ENCODE peak calls at places on chromosomes 3 and 15, in five cellular contexts. V is tibial nerve, E is ascending aorta, F is fibroblast of lung, G is thoracic aorta. U is an unnamed sample.

GRCh38 chr3:42725454-42725853 is 22.9 kb upstream of the HHATL start:
- DNase-seq in G (no peak), E (no peak), F (no peak), V (no peak), U (no peak)

GRCh38 chr15:90599639-90600038 is 69.9 kb downstream of the CRTC3 start:
- DNase-seq in V (no peak), E (no peak), G (no peak), F (no peak), U (no peak)

GRCh38 chr3:124266517-124266916 is 274.6 kb upstream of the ROPN1 start:
- DNase-seq in F (peak; percentile 22), V (no peak), G (no peak), E (no peak), U (peak; percentile 58)

GRCh38 chr15:63869371-63870042 is 35.8 kb upstream of the HERC1 start:
- DNase-seq in E (no peak), F (no peak), G (no peak), V (no peak), U (no peak)

GRCh38 chr15:67134577-67135492 is 69.4 kb downstream of the SMAD3 start:
- DNase-seq in E (peak; percentile 62), G (no peak), F (no peak), V (no peak), U (no peak)

GRCh38 chr3:144840866-144841265 is 869.2 kb downstream of the DIPK2A start:
- DNase-seq in E (no peak), G (no peak), V (no peak), F (no peak), U (no peak)

GRCh38 chr3:149209431-149209830 is 12.2 kb downstream of the CP start:
- DNase-seq in F (no peak), V (no peak), G (no peak), E (no peak), U (no peak)

GRCh38 chr15:70466895-70467529 is 296.3 kb downstream of the UACA start:
- DNase-seq in E (no peak), V (peak; percentile 54), F (peak; percentile 73), G (no peak), U (no peak)

GRCh38 chr15:58038426-58039106 is 26.9 kb downstream of the ALDH1A2 start:
- DNase-seq in G (no peak), V (no peak), F (peak; percentile 75), E (no peak), U (no peak)

GRCh38 chr15:71707230-71708051 is 102.9 kb upstream of the NR2E3 start:
- DNase-seq in V (no peak), E (no peak), G (no peak), F (peak; percentile 52), U (no peak)

GRCh38 chr15:34239151-34239761 is 14.4 kb downstream of the EMC4 start:
- DNase-seq in G (no peak), E (no peak), F (peak; percentile 74), V (no peak), U (no peak)

GRCh38 chr3:10709110-10709781 is 106.8 kb upstream of the SLC6A11 start:
- DNase-seq in V (no peak), E (peak; percentile 28), G (no peak), F (no peak), U (no peak)

GRCh38 chr3:159664011-159664410 is 324.6 kb upstream of the IL12A start:
- DNase-seq in G (no peak), V (no peak), F (no peak), E (no peak), U (no peak)

GRCh38 chr3:4309476-4310121 is 6.4 kb downstream of the SETMAR start:
- DNase-seq in V (no peak), E (no peak), F (no peak), G (no peak), U (no peak)

GRCh38 chr3:129317014-129317771 is 38.5 kb downstream of the HMCES start:
- DNase-seq in G (no peak), F (no peak), V (no peak), E (peak; percentile 58), U (no peak)

GRCh38 chr3:197541756-197542539 is 13.8 kb downstream of the BDH1 start:
- DNase-seq in E (peak; percentile 43), G (no peak), F (peak; percentile 72), V (peak; percentile 58), U (no peak)

GRCh38 chr3:153284282-153284938 is 122.4 kb downstream of the RAP2B start:
- DNase-seq in F (peak; percentile 94), V (peak; percentile 79), E (peak; percentile 81), G (peak; percentile 32), U (no peak)

GRCh38 chr3:193825617-193826016 is 232.6 kb downstream of the OPA1 start:
- DNase-seq in F (no peak), V (no peak), E (no peak), G (no peak), U (peak; percentile 67)

GRCh38 chr3:150133293-150133692 is 162.6 kb upstream of the PFN2 start:
- DNase-seq in E (no peak), G (no peak), F (no peak), V (no peak), U (no peak)

GRCh38 chr15:67193223-67194009 is 61.0 kb downstream of the AAGAB start:
- DNase-seq in V (no peak), F (peak; percentile 56), G (no peak), E (no peak), U (no peak)

GRCh38 chr3:114762144-114762543 is 384.9 kb downstream of the ZBTB20 start:
- DNase-seq in G (no peak), E (no peak), F (no peak), V (no peak), U (no peak)

GRCh38 chr3:138202945-138203701 is 16.0 kb downstream of the ARMC8 start:
- DNase-seq in F (no peak), G (no peak), V (no peak), E (no peak), U (no peak)

GRCh38 chr15:71048913-71049675 is 66.2 kb upstream of the THSD4 start:
- DNase-seq in G (no peak), V (no peak), E (no peak), F (peak; percentile 94), U (no peak)

GRCh38 chr3:87260270-87260669 is 16.1 kb downstream of the POU1F1 start:
- DNase-seq in E (no peak), F (peak; percentile 63), G (no peak), V (peak; percentile 69), U (no peak)

GRCh38 chr15:31390777-31391486 is 64.3 kb downstream of the KLF13 start:
- DNase-seq in E (no peak), F (no peak), G (no peak), V (peak; percentile 4), U (peak; percentile 81)

DNA sequence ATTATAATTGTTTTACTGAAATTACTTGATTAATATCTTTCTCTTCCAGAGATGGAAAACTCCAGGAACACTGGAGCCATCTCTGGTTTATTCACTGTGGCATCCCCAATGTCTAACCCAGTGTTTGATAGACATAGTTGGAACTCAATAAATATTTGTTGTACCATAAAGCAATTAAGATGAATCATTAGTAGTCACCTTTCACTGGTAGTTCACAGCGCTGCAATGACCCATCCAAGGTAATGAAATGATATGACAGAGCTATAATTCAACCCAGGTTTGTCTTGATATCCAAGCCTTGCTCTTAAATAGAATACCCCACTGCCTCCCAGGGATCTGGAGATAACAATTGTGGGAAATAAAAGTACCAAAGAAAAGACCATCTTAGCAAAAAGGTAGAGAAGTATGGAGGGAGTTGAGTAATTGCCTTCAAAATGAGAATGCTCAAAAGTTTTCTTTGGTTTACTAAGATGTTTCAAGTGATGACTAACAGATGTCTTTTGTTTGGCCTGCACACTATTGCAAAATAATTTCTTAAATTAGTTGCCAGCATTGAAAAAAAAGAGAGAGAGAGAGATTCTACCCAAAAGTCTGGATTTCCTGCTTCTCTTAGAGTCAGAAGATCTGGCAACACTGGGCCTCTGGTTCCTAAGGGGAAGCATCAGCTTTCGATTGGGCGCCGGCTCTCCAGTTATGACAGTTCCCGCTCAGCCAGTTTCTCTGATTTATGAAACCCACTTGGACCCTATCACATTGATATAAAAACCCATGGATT is 348.5 kb downstream of the ERC2 start:
- DNase-seq in G (no peak), V (peak; percentile 47), E (no peak), F (peak; percentile 80), U (no peak)
- H3K4me1 ChIP-seq in G (no peaks in the 10 kb centered on the region), V (no peaks in the 10 kb centered on the region), E (no peaks in the 10 kb centered on the region), F (peaks cover 5% of the 10 kb centered on the region), U (peaks cover 20% of the 10 kb centered on the region)

DNA sequence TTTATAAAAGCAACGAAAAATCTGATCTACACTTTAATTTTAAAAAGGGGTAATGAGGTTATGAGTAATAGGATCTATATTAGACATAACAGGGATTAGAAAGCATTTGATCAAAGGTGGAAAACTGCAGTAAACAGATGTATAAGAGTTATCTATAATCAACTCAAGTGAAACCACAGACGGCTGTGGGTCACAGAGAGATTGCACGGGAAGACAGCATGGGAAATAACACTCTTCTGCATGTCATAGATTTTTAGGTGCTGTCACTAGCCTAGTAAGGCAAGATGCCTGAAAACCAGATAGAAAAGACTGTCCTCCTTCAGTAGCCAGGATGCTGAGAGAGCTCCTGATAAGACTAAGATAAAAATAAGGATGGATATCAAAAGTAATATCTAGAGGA is 1.8 kb downstream of the LYSMD2 start:
- DNase-seq in G (no peak), F (no peak), V (no peak), E (no peak), U (no peak)
- H3K4me1 ChIP-seq in G (peaks cover 14% of the 10 kb centered on the region), F (peaks cover 5% of the 10 kb centered on the region), V (peaks cover 2% of the 10 kb centered on the region), E (no peaks in the 10 kb centered on the region), U (peaks cover 41% of the 10 kb centered on the region)

GRCh38 chr15:92017882-92018534 is 164.5 kb downstream of the SLCO3A1 start:
- DNase-seq in G (no peak), E (no peak), V (no peak), F (no peak), U (no peak)
- H3K4me1 ChIP-seq in G (peaks cover 46% of the 10 kb centered on the region), E (peaks cover 14% of the 10 kb centered on the region), V (no peaks in the 10 kb centered on the region), F (no peaks in the 10 kb centered on the region), U (peaks cover 35% of the 10 kb centered on the region)

GRCh38 chr15:75211436-75212199 is 9.9 kb downstream of the C15orf39 start:
- DNase-seq in V (no peak), G (no peak), E (no peak), F (no peak), U (no peak)
- H3K4me1 ChIP-seq in V (no peaks in the 10 kb centered on the region), G (peaks cover 9% of the 10 kb centered on the region), E (peaks cover 13% of the 10 kb centered on the region), F (no peaks in the 10 kb centered on the region), U (peaks cover 65% of the 10 kb centered on the region)

DNA sequence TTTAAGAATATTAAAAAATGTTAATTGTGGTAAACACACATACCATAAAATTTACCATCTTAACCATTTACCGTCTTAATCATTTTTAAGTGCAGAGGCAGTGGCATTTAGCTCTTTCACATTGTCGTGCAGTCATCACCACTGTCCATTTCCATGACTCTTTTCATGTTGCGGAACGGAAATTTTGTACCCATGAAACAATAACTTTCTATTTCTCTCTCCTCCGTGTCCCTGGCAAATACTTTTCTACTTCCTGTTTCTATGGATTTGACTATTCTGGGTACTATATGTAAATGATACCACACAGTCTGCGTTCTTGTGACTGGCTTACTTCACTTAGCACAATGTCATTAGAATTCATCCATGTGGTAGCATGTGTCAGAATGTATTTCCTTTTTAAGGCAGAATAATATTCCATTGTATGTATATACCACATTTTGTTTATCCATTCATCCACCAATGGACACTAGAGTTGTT is 27.9 kb downstream of the AKAP13 start:
- DNase-seq in F (no peak), E (no peak), V (no peak), G (no peak), U (no peak)
- H3K4me1 ChIP-seq in F (peaks cover 11% of the 10 kb centered on the region), E (peaks cover 12% of the 10 kb centered on the region), V (no peaks in the 10 kb centered on the region), G (peaks cover 41% of the 10 kb centered on the region), U (peaks cover 78% of the 10 kb centered on the region)

DNA sequence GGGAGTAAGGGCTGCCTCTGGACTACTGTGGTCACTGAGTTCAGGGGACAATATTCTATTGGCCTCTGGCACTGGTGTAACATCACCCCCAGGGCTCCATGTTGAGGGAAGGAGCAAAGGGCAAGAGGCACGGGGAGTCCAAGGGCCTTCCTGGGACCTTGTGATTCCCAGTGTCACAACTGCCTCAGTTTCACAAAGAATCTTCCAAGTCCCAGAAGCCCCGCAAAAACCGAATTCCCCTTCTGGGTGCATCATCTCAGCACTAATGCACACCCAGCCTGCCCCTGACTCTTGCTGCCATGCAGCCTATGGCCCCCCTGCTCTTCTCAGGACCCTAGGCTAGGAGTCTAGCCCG is 5.5 kb downstream of the AMOTL2 start:
- DNase-seq in G (no peak), E (peak; percentile 37), V (no peak), F (no peak), U (no peak)
- H3K4me1 ChIP-seq in G (peaks cover 68% of the 10 kb centered on the region), E (peaks cover 34% of the 10 kb centered on the region), V (peaks cover 27% of the 10 kb centered on the region), F (peaks cover 70% of the 10 kb centered on the region), U (peaks cover 94% of the 10 kb centered on the region)

U was measured in vagina.